ENCODE peak calls at places on chromosomes 12 and 14, in four cellular contexts. One of them, this sample, is unnamed.

GRCh38 chr12:106766393-106766826 is 8.1 kb upstream of the RIC8B start:
- ATAC-seq in right cardiac atrium: peak; percentile 85
- ATAC-seq in T-helper 17 cell: no peak
- ATAC-seq in naive thymus-derived CD8-positive, alpha-beta T cell: peak; percentile 82
- ATAC-seq in this sample: no peak

GRCh38 chr14:61582815-61583214 is 112.5 kb upstream of the HIF1A start:
- ATAC-seq in T-helper 17 cell: no peak
- ATAC-seq in right cardiac atrium: no peak
- ATAC-seq in naive thymus-derived CD8-positive, alpha-beta T cell: no peak
- ATAC-seq in this sample: no peak

GRCh38 chr12:122004633-122005071 is 17.0 kb upstream of the BCL7A start:
- ATAC-seq in naive thymus-derived CD8-positive, alpha-beta T cell: peak; percentile 7
- ATAC-seq in T-helper 17 cell: no peak
- ATAC-seq in right cardiac atrium: peak; percentile 42
- ATAC-seq in this sample: peak; percentile 70

GRCh38 chr12:54286042-54286931 is 5.8 kb downstream of the HNRNPA1 start:
- ATAC-seq in T-helper 17 cell: no peak
- ATAC-seq in right cardiac atrium: peak; percentile 56
- ATAC-seq in naive thymus-derived CD8-positive, alpha-beta T cell: no peak
- ATAC-seq in this sample: no peak

GRCh38 chr14:26414933-26415332 is 182.9 kb downstream of the NOVA1 start:
- ATAC-seq in naive thymus-derived CD8-positive, alpha-beta T cell: no peak
- ATAC-seq in T-helper 17 cell: no peak
- ATAC-seq in right cardiac atrium: no peak
- ATAC-seq in this sample: no peak

GRCh38 chr12:131939007-131939406 is 9.9 kb downstream of the PUS1 start:
- ATAC-seq in T-helper 17 cell: no peak
- ATAC-seq in naive thymus-derived CD8-positive, alpha-beta T cell: no peak
- ATAC-seq in right cardiac atrium: no peak
- ATAC-seq in this sample: no peak

GRCh38 chr14:68766299-68767247 is 26.3 kb downstream of the ZFP36L1 start:
- ATAC-seq in naive thymus-derived CD8-positive, alpha-beta T cell: no peak
- ATAC-seq in T-helper 17 cell: no peak
- ATAC-seq in right cardiac atrium: no peak
- ATAC-seq in this sample: peak; percentile 44

GRCh38 chr12:13342971-13343370 is 146.4 kb downstream of the EMP1 start:
- ATAC-seq in naive thymus-derived CD8-positive, alpha-beta T cell: no peak
- ATAC-seq in right cardiac atrium: no peak
- ATAC-seq in T-helper 17 cell: no peak
- ATAC-seq in this sample: no peak

GRCh38 chr12:96164951-96165858 is 29.0 kb upstream of the ELK3 start:
- ATAC-seq in T-helper 17 cell: no peak
- ATAC-seq in right cardiac atrium: peak; percentile 79
- ATAC-seq in naive thymus-derived CD8-positive, alpha-beta T cell: no peak
- ATAC-seq in this sample: no peak

GRCh38 chr12:69513297-69513696 is 43.1 kb downstream of the FRS2 start:
- ATAC-seq in T-helper 17 cell: no peak
- ATAC-seq in right cardiac atrium: no peak
- ATAC-seq in naive thymus-derived CD8-positive, alpha-beta T cell: no peak
- ATAC-seq in this sample: no peak

GRCh38 chr14:50798048-50798421 is 32.9 kb downstream of the NIN start:
- ATAC-seq in T-helper 17 cell: peak; percentile 37
- ATAC-seq in right cardiac atrium: no peak
- ATAC-seq in naive thymus-derived CD8-positive, alpha-beta T cell: no peak
- ATAC-seq in this sample: peak; percentile 95

GRCh38 chr12:59651230-59651920 is 55.5 kb downstream of the SLC16A7 start:
- ATAC-seq in T-helper 17 cell: no peak
- ATAC-seq in naive thymus-derived CD8-positive, alpha-beta T cell: no peak
- ATAC-seq in right cardiac atrium: no peak
- ATAC-seq in this sample: no peak

GRCh38 chr12:61804301-61804700 is 455.9 kb upstream of the USP15 start:
- ATAC-seq in right cardiac atrium: no peak
- ATAC-seq in naive thymus-derived CD8-positive, alpha-beta T cell: no peak
- ATAC-seq in T-helper 17 cell: no peak
- ATAC-seq in this sample: no peak

GRCh38 chr12:44972746-44973421 is 78.0 kb downstream of the DBX2 start:
- ATAC-seq in T-helper 17 cell: peak; percentile 39
- ATAC-seq in naive thymus-derived CD8-positive, alpha-beta T cell: peak; percentile 44
- ATAC-seq in right cardiac atrium: peak; percentile 41
- ATAC-seq in this sample: no peak

GRCh38 chr12:57603323-57603722 is 1.3 kb upstream of the DTX3 start:
- ATAC-seq in right cardiac atrium: no peak
- ATAC-seq in naive thymus-derived CD8-positive, alpha-beta T cell: peak; percentile 58
- ATAC-seq in T-helper 17 cell: no peak
- ATAC-seq in this sample: no peak

GRCh38 chr12:122040579-122041386 is 19.1 kb downstream of the BCL7A start:
- ATAC-seq in naive thymus-derived CD8-positive, alpha-beta T cell: no peak
- ATAC-seq in right cardiac atrium: peak; percentile 51
- ATAC-seq in T-helper 17 cell: no peak
- ATAC-seq in this sample: no peak

GRCh38 chr14:20607617-20608016 is 16.4 kb upstream of the RNASE12 start:
- ATAC-seq in T-helper 17 cell: no peak
- ATAC-seq in naive thymus-derived CD8-positive, alpha-beta T cell: no peak
- ATAC-seq in right cardiac atrium: no peak
- ATAC-seq in this sample: no peak

GRCh38 chr14:55228261-55228660 is 36.9 kb upstream of the DLGAP5 start:
- ATAC-seq in T-helper 17 cell: no peak
- ATAC-seq in naive thymus-derived CD8-positive, alpha-beta T cell: no peak
- ATAC-seq in right cardiac atrium: no peak
- ATAC-seq in this sample: no peak

GRCh38 chr12:86712425-86712843 is 456.2 kb upstream of the MGAT4C start:
- ATAC-seq in naive thymus-derived CD8-positive, alpha-beta T cell: no peak
- ATAC-seq in right cardiac atrium: no peak
- ATAC-seq in T-helper 17 cell: no peak
- ATAC-seq in this sample: no peak

GRCh38 chr14:96949594-96949993 is 152.4 kb downstream of the VRK1 start:
- ATAC-seq in right cardiac atrium: no peak
- ATAC-seq in T-helper 17 cell: no peak
- ATAC-seq in naive thymus-derived CD8-positive, alpha-beta T cell: no peak
- ATAC-seq in this sample: peak; percentile 64

GRCh38 chr12:91940826-91941225 is 204.8 kb downstream of the BTG1 start:
- ATAC-seq in naive thymus-derived CD8-positive, alpha-beta T cell: no peak
- ATAC-seq in T-helper 17 cell: no peak
- ATAC-seq in right cardiac atrium: no peak
- ATAC-seq in this sample: peak; percentile 65

GRCh38 chr12:51905507-51906438 is 1.5 kb upstream of the ACVRL1 start:
- ATAC-seq in naive thymus-derived CD8-positive, alpha-beta T cell: no peak
- ATAC-seq in T-helper 17 cell: no peak
- ATAC-seq in right cardiac atrium: peak; percentile 91
- ATAC-seq in this sample: no peak

GRCh38 chr14:65104791-65105190 is 2.5 kb upstream of the MAX start:
- ATAC-seq in right cardiac atrium: no peak
- ATAC-seq in T-helper 17 cell: no peak
- ATAC-seq in naive thymus-derived CD8-positive, alpha-beta T cell: no peak
- ATAC-seq in this sample: no peak

GRCh38 chr14:90452366-90452765 is 55.5 kb downstream of the CALM1 start:
- ATAC-seq in right cardiac atrium: no peak
- ATAC-seq in naive thymus-derived CD8-positive, alpha-beta T cell: no peak
- ATAC-seq in T-helper 17 cell: no peak
- ATAC-seq in this sample: peak; percentile 34

GRCh38 chr12:110266980-110267620 is 13.9 kb upstream of the ATP2A2 start:
- ATAC-seq in T-helper 17 cell: no peak
- ATAC-seq in right cardiac atrium: peak; percentile 45
- ATAC-seq in naive thymus-derived CD8-positive, alpha-beta T cell: no peak
- ATAC-seq in this sample: no peak

GRCh38 chr14:28780843-28781503 is 14.4 kb downstream of the FOXG1 start:
- ATAC-seq in naive thymus-derived CD8-positive, alpha-beta T cell: no peak
- ATAC-seq in right cardiac atrium: no peak
- ATAC-seq in T-helper 17 cell: no peak
- ATAC-seq in this sample: no peak

GRCh38 chr14:22231022-22231421 is 358.0 kb downstream of the DAD1 start:
- ATAC-seq in right cardiac atrium: no peak
- ATAC-seq in naive thymus-derived CD8-positive, alpha-beta T cell: peak; percentile 76
- ATAC-seq in T-helper 17 cell: peak; percentile 68
- ATAC-seq in this sample: peak; percentile 92